ENCODE peak calls at places on chromosomes 1 and 21, in four cellular contexts. N, Q, L and X are unnamed samples.

GRCh38 chr21:45308211-45309068 is 20.7 kb upstream of the POFUT2 start:
- DNase-seq in L (no peak), N (peak; percentile 91), Q (peak; percentile 38), X (peak; percentile 67)

GRCh38 chr1:108843390-108844188 is 13.3 kb downstream of the AKNAD1 start:
- DNase-seq in Q (no peak), L (no peak), N (no peak), X (no peak)

GRCh38 chr1:201450721-201451291 is 18.2 kb downstream of the PHLDA3 start:
- DNase-seq in N (peak; percentile 68), L (peak; percentile 69), Q (no peak), X (no peak)

GRCh38 chr1:223771814-223772770 is 59.8 kb downstream of the CAPN2 start:
- DNase-seq in L (peak; percentile 61), N (peak; percentile 95), Q (peak; percentile 67), X (no peak)

GRCh38 chr1:67713071-67713806 is 28.2 kb downstream of the GADD45A start:
- DNase-seq in N (peak; percentile 81), L (no peak), Q (no peak), X (no peak)

GRCh38 chr21:45361033-45361997 is 43.6 kb upstream of the COL18A1 start:
- DNase-seq in N (no peak), L (no peak), Q (no peak), X (peak; percentile 85)

GRCh38 chr1:58065520-58065919 is 481.0 kb downstream of the OMA1 start:
- DNase-seq in L (peak; percentile 26), Q (no peak), N (no peak), X (no peak)

GRCh38 chr1:48333316-48333715 is 110.8 kb downstream of the SLC5A9 start:
- DNase-seq in L (no peak), N (no peak), Q (no peak), X (no peak)

GRCh38 chr1:219385786-219386427 is 212.2 kb downstream of the LYPLAL1 start:
- DNase-seq in N (peak; percentile 70), L (peak; percentile 40), Q (no peak), X (no peak)

GRCh38 chr1:89589515-89589914 is 43.4 kb upstream of the LRRC8C start:
- DNase-seq in L (no peak), Q (no peak), N (no peak), X (no peak)

GRCh38 chr1:3627515-3628253 is 2.9 kb downstream of the TPRG1L start:
- DNase-seq in L (no peak), Q (no peak), N (no peak), X (peak; percentile 84)

GRCh38 chr1:28510350-28511223 is 4.7 kb downstream of the RCC1 start:
- DNase-seq in L (no peak), N (no peak), Q (no peak), X (no peak)

GRCh38 chr1:56496861-56497772 is 82.2 kb downstream of the PLPP3 start:
- DNase-seq in Q (no peak), L (no peak), N (no peak), X (no peak)

GRCh38 chr1:39654291-39654690 is 14.8 kb upstream of the HEYL start:
- DNase-seq in L (no peak), Q (no peak), N (no peak), X (no peak)

GRCh38 chr1:224058303-224058702 is 55.6 kb upstream of the FBXO28 start:
- DNase-seq in L (no peak), Q (no peak), N (peak; percentile 44), X (no peak)

GRCh38 chr1:21811875-21812305 is at the start of gene LDLRAD2:
- DNase-seq in Q (no peak), N (no peak), L (peak; percentile 37), X (no peak)

GRCh38 chr1:201792534-201793305 is 36.2 kb upstream of the IPO9 start:
- DNase-seq in L (peak; percentile 80), Q (no peak), N (peak; percentile 80), X (no peak)

GRCh38 chr21:41709965-41710822 is 56.7 kb downstream of the RIPK4 start:
- DNase-seq in L (no peak), N (no peak), Q (no peak), X (no peak)

GRCh38 chr1:201391651-201392511 is 7.2 kb downstream of the LAD1 start:
- DNase-seq in Q (no peak), L (no peak), N (no peak), X (no peak)

GRCh38 chr1:119794856-119795255 is 16.4 kb downstream of the REG4 start:
- DNase-seq in N (no peak), Q (no peak), L (no peak), X (no peak)

GRCh38 chr1:158547533-158547932 is 6.7 kb downstream of the OR6Y1 start:
- DNase-seq in Q (no peak), N (no peak), L (no peak), X (no peak)

GRCh38 chr1:4002741-4003140 is 102.7 kb upstream of the C1orf174 start:
- DNase-seq in N (no peak), Q (no peak), L (no peak), X (peak; percentile 64)

GRCh38 chr1:213884942-213885341 is 102.8 kb upstream of the PROX1 start:
- DNase-seq in L (no peak), N (no peak), Q (no peak), X (no peak)

GRCh38 chr1:230812568-230812967 is 55.8 kb downstream of the C1orf198 start:
- DNase-seq in L (no peak), N (no peak), Q (no peak), X (no peak)

DNA sequence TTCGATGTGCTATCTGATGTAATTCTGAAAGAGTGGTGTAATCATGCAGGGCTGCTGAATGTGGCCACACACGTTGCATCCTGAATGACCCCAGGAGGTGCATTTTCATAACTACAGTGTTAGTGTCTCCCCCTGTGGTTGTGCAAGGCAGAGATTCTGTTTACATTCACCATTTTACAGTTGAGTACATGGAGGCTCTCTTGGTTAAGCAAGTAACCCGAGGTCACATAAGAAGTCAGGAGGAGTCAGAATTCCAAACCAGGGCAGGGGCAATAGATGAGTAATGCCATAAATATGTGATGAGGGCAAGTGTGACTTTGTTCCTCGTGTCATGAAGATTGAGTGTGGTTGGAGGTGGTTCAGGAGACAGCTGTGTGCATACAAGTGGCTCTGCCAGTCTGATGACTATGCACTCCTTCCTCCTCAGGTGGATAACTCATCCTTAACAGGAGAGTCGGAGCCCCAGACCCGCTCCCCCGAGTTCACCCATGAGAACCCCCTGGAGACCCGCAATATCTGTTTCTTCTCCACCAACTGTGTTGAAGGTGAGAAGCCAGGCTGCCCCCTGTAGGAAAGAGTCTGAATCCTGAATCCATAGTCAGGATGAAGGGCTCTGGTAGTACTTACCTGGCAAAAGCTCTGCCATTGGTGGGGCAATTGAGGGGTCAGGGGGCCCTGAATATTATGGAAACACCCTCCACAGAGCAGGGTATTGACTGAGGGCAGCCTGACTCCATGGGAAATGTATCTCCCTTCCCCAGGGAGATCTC is 9.3 kb downstream of the ATP1A2 start:
- DNase-seq in Q (no peak), N (peak; percentile 22), L (no peak), X (no peak)
- TF ChIP-seq CTCF in Q (peak; percentile 34), N (peak; percentile 34), L (no peak), X (peak; percentile 43)

DNA sequence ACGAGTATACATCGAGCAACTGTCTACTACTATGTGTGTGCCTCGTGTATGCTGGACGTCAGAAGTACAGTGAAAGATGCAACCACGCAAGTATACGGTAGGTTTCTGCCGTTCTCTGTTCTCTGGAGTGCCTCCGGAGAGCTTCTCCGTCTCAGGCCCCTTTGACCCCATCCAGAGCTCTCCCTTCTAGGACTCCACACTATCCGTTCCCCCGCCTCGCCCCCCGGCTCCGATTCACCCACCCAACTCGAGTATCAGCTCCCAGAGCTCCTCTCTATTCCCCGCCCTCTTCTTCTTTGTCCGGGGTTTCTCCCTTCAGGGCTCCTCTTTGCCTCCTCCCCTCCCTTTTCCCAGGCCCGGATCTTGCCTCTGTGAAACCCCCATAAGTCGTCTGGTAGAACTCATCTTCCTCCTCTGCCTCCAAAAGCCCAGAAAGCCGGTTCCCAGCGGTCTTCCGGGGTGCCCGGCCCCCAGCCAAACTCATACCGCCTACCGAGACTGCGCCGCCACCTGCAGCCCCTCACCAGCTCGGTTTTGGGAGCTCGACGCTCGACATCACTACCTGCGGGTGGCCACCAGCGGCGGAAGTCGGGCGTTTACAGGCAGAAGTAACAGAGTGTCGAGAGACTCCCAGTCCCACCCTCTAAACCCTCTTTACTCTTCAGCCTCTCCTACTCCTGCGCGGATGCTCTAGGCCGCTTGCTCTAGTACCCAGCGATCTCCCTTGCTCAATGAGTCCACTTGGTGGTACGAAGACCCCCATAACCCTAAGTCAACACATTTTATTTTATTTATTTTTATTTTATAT is at the start of gene VPS72:
- DNase-seq in Q (peak; percentile 86), L (peak; percentile 74), N (peak; percentile 90), X (peak; percentile 96)
- TF ChIP-seq CTCF in Q (no peak), L (no peak), N (no peak), X (peak; percentile 34)

GRCh38 chr1:26540346-26540745 is 10.8 kb downstream of the RPS6KA1 start:
- DNase-seq in Q (no peak), N (no peak), L (no peak), X (no peak)

GRCh38 chr1:26541431-26541815 is 11.9 kb downstream of the RPS6KA1 start:
- DNase-seq in Q (no peak), L (no peak), N (no peak), X (no peak)

GRCh38 chr1:26543444-26543835 is 13.9 kb downstream of the RPS6KA1 start:
- DNase-seq in Q (no peak), N (no peak), L (no peak), X (no peak)

GRCh38 chr1:26542781-26543443 is 13.4 kb downstream of the RPS6KA1 start:
- DNase-seq in L (no peak), Q (no peak), N (no peak), X (no peak)

DNA sequence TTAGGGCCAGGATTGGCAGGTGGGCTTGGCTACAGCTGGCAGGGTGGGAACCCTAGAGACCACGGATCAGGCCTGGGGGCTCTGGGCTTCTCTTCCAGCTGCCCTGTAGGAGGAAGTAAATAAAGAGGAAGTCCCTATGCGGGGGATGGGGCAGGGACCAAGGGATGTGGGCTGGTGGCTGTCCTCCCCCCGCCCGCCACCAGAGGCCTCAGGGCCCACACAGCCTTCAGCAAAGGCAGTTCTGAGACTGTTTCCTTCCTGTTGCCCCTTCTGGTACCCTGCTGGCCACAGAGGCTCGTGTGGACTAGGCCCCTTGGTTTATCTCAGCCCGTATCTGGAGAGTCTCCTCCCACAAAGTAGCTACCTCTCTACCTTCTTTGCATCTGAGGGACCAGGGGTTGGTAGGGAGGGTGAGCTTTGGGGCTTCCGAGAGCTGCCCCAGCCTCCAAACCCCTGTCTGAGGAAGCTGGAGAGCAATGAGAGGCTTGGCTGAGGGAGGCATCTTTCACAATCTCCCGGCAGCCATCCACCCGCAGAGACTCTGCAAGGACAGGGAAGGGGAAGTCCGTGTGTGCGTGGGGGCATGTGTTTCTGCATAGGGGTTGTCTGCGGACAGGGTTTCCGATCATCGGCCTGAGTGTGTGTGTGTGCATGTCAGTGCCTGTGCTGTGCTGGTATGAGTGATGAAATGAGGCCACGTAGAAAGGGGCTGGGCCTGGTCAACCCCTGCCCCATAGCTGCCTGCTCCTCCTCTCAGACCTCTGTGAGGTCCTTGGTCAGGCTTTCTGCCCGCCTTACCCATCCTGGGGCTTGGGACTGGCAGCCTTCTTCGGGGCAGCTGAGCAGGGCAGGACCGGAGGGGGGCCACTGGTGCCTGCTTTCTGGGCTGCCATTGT is 12.5 kb downstream of the RPS6KA1 start:
- DNase-seq in Q (no peak), N (no peak), L (peak; percentile 76), X (no peak)
- TF ChIP-seq CTCF in Q (no peak), N (peak; percentile 58), L (peak; percentile 50), X (peak; percentile 34)

GRCh38 chr21:43318368-43318767 is 108.6 kb downstream of the SIK1 start:
- DNase-seq in Q (no peak), L (no peak), N (no peak), X (no peak)

GRCh38 chr21:43316156-43316845 is 110.6 kb downstream of the SIK1 start:
- DNase-seq in Q (no peak), L (no peak), N (no peak), X (no peak)

GRCh38 chr21:43318841-43319781 is 107.8 kb downstream of the SIK1 start:
- DNase-seq in N (peak; percentile 80), Q (no peak), L (no peak), X (no peak)

GRCh38 chr21:43317254-43317748 is 109.6 kb downstream of the SIK1 start:
- DNase-seq in N (no peak), Q (no peak), L (no peak), X (no peak)

GRCh38 chr21:43317959-43318358 is 109.0 kb downstream of the SIK1 start:
- DNase-seq in Q (no peak), N (no peak), L (no peak), X (no peak)
- TF ChIP-seq CTCF in Q (no peak), N (peak; percentile 13), L (no peak), X (no peak)